ENCODE peak calls at places on chromosomes 16 and 17, in four cellular contexts. H is right atrium auricular region, A is heart right ventricle, S is esophagus squamous epithelium. M is an unnamed sample. For H3K9me3, the result is how much of the 10 kb centered on the place peaks cover.

GRCh38 chr17:57986841-57987581 is 1.0 kb downstream of the VEZF1 start:
- DNase-seq in H (no peak), A (peak), S (no peak), M (peak)

GRCh38 chr16:3098459-3099394 is at the start of gene ZSCAN10:
- DNase-seq in H (no peak), A (no peak), S (no peak), M (no peak)

GRCh38 chr16:4660454-4661007 is 32.8 kb upstream of the NUDT16L1 start:
- DNase-seq in H (peak), A (peak), S (no peak), M (no peak)

GRCh38 chr17:78576389-78577112 is 645 bp downstream of the DNAH17 start:
- DNase-seq in H (no peak), A (peak), S (no peak), M (no peak)

GRCh38 chr16:53282975-53283946 is 151.0 kb upstream of the RBL2 start:
- DNase-seq in H (no peak), A (no peak), S (no peak), M (no peak)

GRCh38 chr17:76585649-76586593 is at the start of gene ST6GALNAC2:
- DNase-seq in H (no peak), A (peak), S (no peak), M (peak)

GRCh38 chr16:53773150-53773846 is 69.3 kb downstream of the FTO start:
- DNase-seq in H (no peak), A (peak), S (no peak), M (no peak)

GRCh38 chr16:67537270-67537635 is 8.6 kb downstream of the RIPOR1 start:
- DNase-seq in H (no peak), A (peak), S (no peak), M (no peak)

GRCh38 chr16:72291531-72291981 is 119.6 kb upstream of the PMFBP1 start:
- DNase-seq in H (no peak), A (no peak), S (no peak), M (no peak)

GRCh38 chr16:57624044-57624688 is 4.3 kb upstream of the ADGRG1 start:
- DNase-seq in H (no peak), A (no peak), S (no peak), M (no peak)

GRCh38 chr17:43338886-43339516 is 59.8 kb upstream of the ARL4D start:
- DNase-seq in H (peak), A (peak), S (no peak), M (peak)

GRCh38 chr17:36609498-36609862 is 8.1 kb downstream of the MRM1 start:
- DNase-seq in H (no peak), A (no peak), S (no peak), M (no peak)

GRCh38 chr16:24717411-24717810 is 12.0 kb upstream of the TNRC6A start:
- DNase-seq in H (no peak), A (no peak), S (no peak), M (no peak)

GRCh38 chr16:68086860-68087268 is 1.7 kb downstream of the NFATC3 start:
- DNase-seq in H (no peak), A (no peak), S (no peak), M (no peak)

GRCh38 chr16:10575506-10576130 is 4.8 kb downstream of the EMP2 start:
- DNase-seq in H (no peak), A (no peak), S (no peak), M (no peak)

GRCh38 chr17:81930142-81931125 is 2.9 kb upstream of the MAFG start:
- DNase-seq in H (no peak), A (no peak), S (no peak), M (no peak)

GRCh38 chr16:9870962-9871361 is 311.3 kb downstream of the GRIN2A start:
- DNase-seq in H (no peak), A (no peak), S (no peak), M (no peak)

GRCh38 chr16:63289834-63290460 is 1253.7 kb upstream of the CDH8 start:
- DNase-seq in H (no peak), A (peak), S (no peak), M (no peak)

GRCh38 chr17:48636177-48637018 is 10.2 kb upstream of the HOXB9 start:
- DNase-seq in H (no peak), A (no peak), S (no peak), M (peak)

GRCh38 chr16:19458722-19459379 is 41.2 kb downstream of the TMC5 start:
- DNase-seq in H (no peak), A (no peak), S (no peak), M (no peak)

GRCh38 chr17:59427425-59427921 is 96.0 kb downstream of the YPEL2 start:
- DNase-seq in H (no peak), A (peak), S (no peak), M (no peak)

GRCh38 chr17:47851764-47852112 is 775 bp upstream of the SP6 start:
- DNase-seq in H (no peak), A (no peak), S (no peak), M (no peak)

GRCh38 chr17:43627657-43628650 is 33.8 kb downstream of the MEOX1 start:
- DNase-seq in H (no peak), A (no peak), S (no peak), M (no peak)

GRCh38 chr16:21161211-21161610 is 2.7 kb downstream of the LDAF1 start:
- DNase-seq in H (no peak), A (peak), S (no peak), M (no peak)

GRCh38 chr16:83389751-83390150 is 418.0 kb upstream of the HSBP1 start:
- DNase-seq in H (no peak), A (no peak), S (no peak), M (no peak)

GRCh38 chr17:44122825-44123355 is 551 bp downstream of the HDAC5 start:
- DNase-seq in H (no peak), A (no peak), S (no peak), M (no peak)

GRCh38 chr16:19760336-19761060 is 42.4 kb downstream of the IQCK start:
- DNase-seq in H (no peak), A (no peak), S (no peak), M (no peak)

GRCh38 chr16:71537643-71538042 is 11.4 kb downstream of the CHST4 start:
- DNase-seq in H (no peak), A (no peak), S (no peak), M (no peak)

GRCh38 chr16:67435758-67436164 is 4.8 kb downstream of the HSD11B2 start:
- DNase-seq in H (no peak), A (no peak), S (no peak), M (no peak)

GRCh38 chr16:1300664-1301476 is 8.6 kb upstream of the UBE2I start:
- DNase-seq in H (peak), A (peak), S (no peak), M (peak)

GRCh38 chr17:36900130-36900590 is 37.1 kb upstream of the LHX1 start:
- DNase-seq in H (no peak), A (no peak), S (no peak), M (no peak)

GRCh38 chr16:87086575-87086974 is 230.6 kb downstream of the C16orf95 start:
- DNase-seq in H (no peak), A (no peak), S (no peak), M (no peak)

GRCh38 chr17:74380086-74380958 is 13.0 kb downstream of the GPR142 start:
- DNase-seq in H (no peak), A (no peak), S (no peak), M (peak)

GRCh38 chr16:57623251-57624043 is 5.0 kb upstream of the ADGRG1 start:
- DNase-seq in H (no peak), A (no peak), S (no peak), M (no peak)

GRCh38 chr17:47840742-47841487 is at the start of gene SCRN2:
- DNase-seq in H (peak), A (peak), S (peak), M (peak)

GRCh38 chr17:77214743-77215142 is 74.0 kb downstream of the SEC14L1 start:
- DNase-seq in H (no peak), A (peak), S (no peak), M (peak)

GRCh38 chr17:2872282-2872681 is 76.0 kb downstream of the RAP1GAP2 start:
- DNase-seq in H (no peak), A (no peak), S (no peak), M (no peak)

GRCh38 chr17:21293846-21294240 is 9.3 kb downstream of the MAP2K3 start:
- DNase-seq in H (no peak), A (no peak), S (no peak), M (no peak)

GRCh38 chr17:21297026-21297520 is 12.6 kb downstream of the MAP2K3 start:
- DNase-seq in H (no peak), A (no peak), S (no peak), M (no peak)

GRCh38 chr17:21296097-21297025 is 11.8 kb downstream of the MAP2K3 start:
- DNase-seq in H (no peak), A (no peak), S (no peak), M (peak)

GRCh38 chr17:21294321-21295035 is 10.0 kb downstream of the MAP2K3 start:
- DNase-seq in H (no peak), A (no peak), S (no peak), M (no peak)

GRCh38 chr17:21295036-21295952 is 10.8 kb downstream of the MAP2K3 start:
- DNase-seq in H (no peak), A (peak), S (no peak), M (peak)
- H3K9me3 ChIP-seq in H (under half), A (under half), S (under half), M (under half)

GRCh38 chr17:20925091-20925490 is 117.7 kb downstream of the USP22 start:
- DNase-seq in H (no peak), A (no peak), S (no peak), M (no peak)
- H3K27ac ChIP-seq in H (peak), A (peak), S (no peak), M (no peak)

GRCh38 chr16:48358419-48358818 is 26.8 kb downstream of the SIAH1 start:
- DNase-seq in H (no peak), A (no peak), S (no peak), M (no peak)
- TF ChIP-seq CTCF in H (no peak), A (no peak), S (no peak), M (no peak)

GRCh38 chr16:79008869-79009179 is 591.7 kb downstream of the MAF start:
- DNase-seq in H (no peak), A (no peak), S (no peak), M (no peak)

GRCh38 chr16:79007614-79008013 is 592.9 kb downstream of the MAF start:
- DNase-seq in H (no peak), A (no peak), S (no peak), M (no peak)

GRCh38 chr16:79006762-79007161 is 593.8 kb downstream of the MAF start:
- DNase-seq in H (no peak), A (no peak), S (no peak), M (no peak)

GRCh38 chr16:79009911-79010310 is 590.6 kb downstream of the MAF start:
- DNase-seq in H (no peak), A (no peak), S (no peak), M (no peak)

DNA sequence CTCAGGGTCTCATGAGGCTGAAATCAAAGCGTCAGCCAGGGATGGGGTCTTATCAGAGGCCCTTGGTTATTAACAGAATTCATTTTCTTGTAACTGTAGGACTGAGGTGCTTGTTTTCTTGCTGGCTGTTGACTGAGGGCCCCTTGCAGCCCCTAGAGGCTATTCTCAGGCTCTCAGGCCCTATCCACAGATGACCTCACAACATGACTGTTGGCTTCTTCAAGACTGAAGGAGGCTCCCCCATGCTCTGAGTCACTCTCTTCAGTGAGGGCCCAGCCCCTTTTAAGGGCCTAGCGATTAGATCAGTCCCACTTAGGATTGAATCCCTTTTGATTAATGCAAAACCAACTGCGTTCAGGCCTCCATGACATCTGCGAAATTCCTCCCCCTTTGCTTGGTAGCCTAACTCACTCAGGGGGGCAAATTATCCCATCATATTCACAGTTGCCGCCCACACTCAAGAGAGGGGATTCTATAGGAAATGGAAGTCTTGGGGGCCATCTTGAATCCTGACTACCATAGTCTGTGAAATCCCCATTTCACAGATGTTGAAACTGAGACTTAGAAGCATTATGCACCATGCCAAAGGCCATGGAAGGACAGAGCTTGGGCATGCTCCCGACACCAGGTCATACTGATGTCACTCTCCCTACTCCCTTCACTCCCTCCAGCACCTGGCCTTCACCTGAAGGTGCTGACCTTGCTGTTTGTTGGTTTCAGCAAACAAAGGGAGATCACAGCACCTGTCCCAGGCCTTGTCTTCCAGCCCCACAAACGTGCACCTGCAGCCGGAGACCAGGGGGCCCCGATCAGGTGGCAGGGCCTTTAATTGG is 592.3 kb downstream of the MAF start:
- DNase-seq in H (no peak), A (no peak), S (no peak), M (no peak)
- H3K9me3 ChIP-seq in H (under half), A (under half), S (under half), M (under half)

M was measured in gastrocnemius medialis.